ENCODE peak calls at places on chromosomes 4 and X, in five cellular contexts. D, E, W, J and N are unnamed samples.
A peak's percentile ranks its signal among the peaks of the same experiment; 100 is the strongest.

GRCh38 chrX:154372612-154373022 is 1.8 kb downstream of the FLNA start:
- DNase-seq in D (peak; percentile 65), E (no peak), W (no peak), J (no peak), N (no peak)

GRCh38 chrX:2928127-2928582 is 984 bp downstream of the ARSD start:
- DNase-seq in D (peak; percentile 39), E (peak; percentile 20), W (peak; percentile 67), J (peak; percentile 80), N (no peak)

GRCh38 chr4:142850478-142850877 is 4.4 kb upstream of the INPP4B start:
- DNase-seq in D (no peak), E (no peak), W (no peak), J (peak; percentile 11), N (no peak)

GRCh38 chr4:114563536-114564315 is 34.9 kb upstream of the UGT8 start:
- DNase-seq in D (no peak), E (no peak), W (no peak), J (peak; percentile 0), N (no peak)

GRCh38 chrX:150429577-150429976 is 66.5 kb downstream of the MAMLD1 start:
- DNase-seq in D (no peak), E (no peak), W (no peak), J (peak; percentile 81), N (no peak)

GRCh38 chrX:143663755-143664154 is 27.9 kb upstream of the SLITRK4 start:
- DNase-seq in D (no peak), E (no peak), W (no peak), J (peak; percentile 64), N (no peak)

GRCh38 chr4:40990202-40990898 is 224.0 kb downstream of the APBB2 start:
- DNase-seq in D (no peak), E (no peak), W (no peak), J (peak; percentile 98), N (no peak)

GRCh38 chr4:138562544-138562961 is 320.4 kb upstream of the SLC7A11 start:
- DNase-seq in D (no peak), E (no peak), W (no peak), J (peak; percentile 27), N (no peak)

GRCh38 chrX:2691543-2692220 is 587 bp downstream of the CD99 start:
- DNase-seq in D (no peak), E (peak; percentile 31), W (peak; percentile 89), J (peak; percentile 62), N (no peak)

GRCh38 chrX:13087322-13088154 is 43.1 kb upstream of the FAM9C start:
- DNase-seq in D (no peak), E (peak; percentile 82), W (no peak), J (peak; percentile 55), N (no peak)

GRCh38 chr4:169975131-169975836 is 50.9 kb downstream of the MFAP3L start:
- DNase-seq in D (no peak), E (no peak), W (no peak), J (no peak), N (no peak)

GRCh38 chrX:96372313-96373046 is 312.2 kb upstream of the DIAPH2 start:
- DNase-seq in D (no peak), E (no peak), W (no peak), J (peak; percentile 70), N (no peak)

DNA sequence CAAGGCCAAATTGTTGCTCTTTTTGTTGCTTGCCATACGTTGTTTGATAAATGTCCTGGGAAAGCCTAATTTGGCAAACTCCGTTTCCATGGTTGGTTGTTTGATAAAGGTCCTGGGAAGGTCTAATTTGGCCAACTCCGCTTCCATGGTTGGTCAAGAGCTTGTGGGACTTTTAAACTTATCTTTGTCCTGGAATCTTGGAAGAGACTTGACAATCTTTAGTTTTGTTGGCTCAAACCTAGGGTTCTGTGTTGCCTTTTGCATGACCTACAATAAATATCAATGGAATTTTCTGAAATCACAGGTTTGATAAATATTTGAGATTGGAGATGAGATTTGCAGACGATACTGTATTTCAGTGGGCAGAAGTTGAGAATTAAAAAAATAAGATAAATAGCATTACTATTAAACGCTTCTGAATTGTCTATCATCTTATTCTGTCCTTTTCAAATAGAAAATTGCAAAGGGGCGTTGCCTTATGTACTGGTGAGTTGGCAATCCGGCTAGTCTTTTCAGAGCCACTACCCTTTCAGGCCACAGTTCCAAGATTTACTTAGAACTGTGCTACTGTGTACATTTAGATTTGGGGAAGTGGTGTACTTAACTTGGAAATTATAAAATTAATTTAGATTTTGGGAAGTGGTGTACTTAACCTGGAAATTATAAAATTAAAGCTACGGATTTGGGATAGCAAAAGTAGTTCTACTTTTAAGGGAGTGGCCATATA is 832 bp downstream of the OSTC start:
- DNase-seq in D (no peak), E (no peak), W (no peak), J (peak; percentile 63), N (no peak)
- TF ChIP-seq CTCF in D (no peak), E (no peak), W (no peak), J (no peak), N (no peak)

GRCh38 chr4:102878901-102879300 is 10.1 kb downstream of the CISD2 start:
- DNase-seq in D (no peak), E (no peak), W (no peak), J (no peak), N (no peak)
- H3K9me3 ChIP-seq in D (peaks cover 7% of the 10 kb centered on the region), E (no peaks in the 10 kb centered on the region), W (no peaks in the 10 kb centered on the region), J (no peaks in the 10 kb centered on the region), N (peaks cover 6% of the 10 kb centered on the region)

DNA sequence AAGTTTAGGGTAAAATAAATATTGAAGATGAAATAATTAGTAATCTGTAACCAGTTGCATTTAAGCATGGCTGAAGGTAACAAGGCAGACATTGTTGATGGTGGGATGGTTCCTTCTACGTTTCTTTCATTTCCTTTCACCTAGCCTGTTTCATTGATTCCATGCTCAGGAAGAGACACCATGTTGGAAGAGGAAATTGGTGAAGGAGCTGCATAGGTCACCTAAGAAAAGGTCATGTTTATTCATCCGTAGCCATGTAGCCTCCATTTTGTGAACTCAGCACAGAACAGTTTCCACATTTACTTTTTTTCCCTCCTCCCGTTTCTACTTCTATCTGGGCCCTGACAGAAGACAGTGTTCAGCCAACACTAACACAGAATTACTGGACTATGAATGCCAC is 3.8 kb downstream of the ADH1B start:
- DNase-seq in D (no peak), E (no peak), W (no peak), J (no peak), N (no peak)
- H3K27ac ChIP-seq in D (peak overlapping the region; percentile 78), E (peak overlapping the region; percentile 46), W (peak overlapping the region; percentile 78), J (no peak overlapping the region), N (no peak overlapping the region)

GRCh38 chrX:78710146-78710545 is 37.4 kb upstream of the LPAR4 start:
- DNase-seq in D (no peak), E (no peak), W (no peak), J (no peak), N (no peak)

GRCh38 chrX:78708830-78709229 is 38.7 kb upstream of the LPAR4 start:
- DNase-seq in D (no peak), E (no peak), W (no peak), J (no peak), N (no peak)

GRCh38 chrX:78712381-78712780 is 35.1 kb upstream of the LPAR4 start:
- DNase-seq in D (no peak), E (no peak), W (no peak), J (no peak), N (no peak)

DNA sequence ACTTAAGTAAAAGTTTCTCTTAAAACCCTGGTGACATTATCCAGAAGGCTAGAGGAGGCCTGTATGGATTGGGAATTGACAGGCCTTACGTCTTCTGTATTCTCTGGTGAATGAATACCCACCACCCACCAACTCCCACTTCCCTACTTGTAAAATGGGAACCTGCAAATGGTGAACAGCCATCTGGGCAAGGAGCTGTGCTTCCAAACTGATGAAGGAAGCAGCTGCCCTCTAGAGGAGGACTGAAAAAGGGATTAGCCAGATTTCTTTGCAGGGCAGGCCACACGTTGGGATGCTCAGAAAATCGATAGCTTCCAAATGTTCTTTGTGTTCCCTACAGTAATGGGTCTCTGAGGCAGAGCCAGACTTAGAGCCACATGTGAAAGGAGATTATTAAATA is 39.3 kb upstream of the LPAR4 start:
- DNase-seq in D (no peak), E (no peak), W (no peak), J (peak; percentile 63), N (no peak)
- TF ChIP-seq CTCF in D (no peak), E (no peak), W (peak; percentile 17), J (peak; percentile 63), N (no peak)

GRCh38 chr4:146621-147020 is 22.3 kb downstream of the ZNF718 start:
- DNase-seq in D (no peak), E (no peak), W (no peak), J (no peak), N (no peak)
- H3K9me3 ChIP-seq in D (peaks cover 100% of the 10 kb centered on the region), E (peaks cover 7% of the 10 kb centered on the region), W (peaks cover 98% of the 10 kb centered on the region), J (peaks cover 4% of the 10 kb centered on the region), N (peaks cover 95% of the 10 kb centered on the region)

GRCh38 chr4:86497980-86498379 is 96.1 kb upstream of the PTPN13 start:
- DNase-seq in D (peak; percentile 20), E (no peak), W (no peak), J (peak; percentile 21), N (no peak)
- H3K27ac ChIP-seq in D (peak overlapping the region; percentile 41), E (no peak overlapping the region), W (no peak overlapping the region), J (no peak overlapping the region), N (no peak overlapping the region)